ENCODE peak calls at places on chromosomes 2 and 18, in five cellular contexts. R is progenitor cell of endocrine pancreas, G is NCI-H510A treated with DMSO at 0.1 percent for 48 hours, O is NCI-H460, X is iris pigment epithelial cell. A is an unnamed sample.

GRCh38 chr2:144325086-144325485 is 194.8 kb downstream of the ZEB2 start:
- DNase-seq in R (no peak), G (no peak), O (no peak), X (no peak), A (no peak)

GRCh38 chr18:51151568-51152511 is 45.6 kb downstream of the MEX3C start:
- DNase-seq in R (no peak), G (no peak), O (no peak), X (no peak), A (no peak)

GRCh38 chr2:53475320-53475719 is 292.3 kb upstream of the CHAC2 start:
- DNase-seq in R (no peak), G (no peak), O (no peak), X (no peak), A (no peak)

GRCh38 chr2:72140621-72140960 is 7.1 kb downstream of the CYP26B1 start:
- DNase-seq in R (no peak), G (no peak), O (no peak), X (no peak), A (no peak)

GRCh38 chr2:154324601-154325000 is 373.9 kb upstream of the KCNJ3 start:
- DNase-seq in R (no peak), G (no peak), O (no peak), X (no peak), A (no peak)

GRCh38 chr2:73101626-73102256 is 11.0 kb downstream of the RAB11FIP5 start:
- DNase-seq in R (no peak), G (no peak), O (no peak), X (peak; percentile 21), A (no peak)

GRCh38 chr18:59861963-59862819 is 37.6 kb upstream of the PMAIP1 start:
- DNase-seq in R (no peak), G (no peak), O (no peak), X (no peak), A (no peak)

GRCh38 chr2:69100220-69100723 is 87.3 kb downstream of the ANTXR1 start:
- DNase-seq in R (no peak), G (no peak), O (no peak), X (peak; percentile 61), A (no peak)

GRCh38 chr2:2913601-2914120 is 464.0 kb downstream of the EIPR1 start:
- DNase-seq in R (no peak), G (no peak), O (no peak), X (no peak), A (no peak)

GRCh38 chr2:20532634-20533437 is 86.0 kb downstream of the RHOB start:
- DNase-seq in R (no peak), G (no peak), O (no peak), X (no peak), A (no peak)

A was measured in Kasumi-1.